ENCODE peak calls at places on chromosomes 16 and 17, in five cellular contexts. X, G, O, R and H are unnamed samples.

GRCh38 chr17:57552114-57552601 is 192.9 kb downstream of the CCDC182 start:
- DNase-seq in X (no peak), G (peak), O (no peak), R (no peak), H (peak)

GRCh38 chr17:76650505-76650904 is 6.9 kb upstream of the ST6GALNAC1 start:
- DNase-seq in X (no peak), G (no peak), O (no peak), R (no peak), H (no peak)

GRCh38 chr17:79646721-79647455 is 36.0 kb upstream of the RBFOX3 start:
- DNase-seq in X (peak), G (no peak), O (no peak), R (no peak), H (no peak)

GRCh38 chr17:58273453-58274104 is 7.2 kb downstream of the MPO start:
- DNase-seq in X (no peak), G (no peak), O (no peak), R (no peak), H (peak)

GRCh38 chr16:27849621-27850020 is 213.9 kb downstream of the GSG1L start:
- DNase-seq in X (no peak), G (no peak), O (no peak), R (no peak), H (no peak)

GRCh38 chr17:69593716-69594115 is 179.2 kb downstream of the MAP2K6 start:
- DNase-seq in X (no peak), G (no peak), O (no peak), R (no peak), H (no peak)

GRCh38 chr17:80195671-80196529 is 24.2 kb downstream of the SGSH start:
- DNase-seq in X (peak), G (peak), O (peak), R (no peak), H (peak)

GRCh38 chr16:31265329-31266245 is 5.8 kb downstream of the ITGAM start:
- DNase-seq in X (peak), G (no peak), O (peak), R (peak), H (peak)

GRCh38 chr16:24077989-24078388 is 178.1 kb upstream of the CACNG3 start:
- DNase-seq in X (no peak), G (no peak), O (no peak), R (no peak), H (no peak)

GRCh38 chr16:11101695-11102522 is 154.1 kb downstream of the SOCS1 start:
- DNase-seq in X (no peak), G (no peak), O (no peak), R (peak), H (no peak)

GRCh38 chr17:33628500-33629336 is 335.6 kb upstream of the ASIC2 start:
- DNase-seq in X (no peak), G (no peak), O (no peak), R (no peak), H (no peak)

GRCh38 chr16:84141143-84141670 is 3.8 kb downstream of the HSDL1 start:
- DNase-seq in X (no peak), G (no peak), O (no peak), R (no peak), H (no peak)

GRCh38 chr16:86953631-86954465 is 363.3 kb downstream of the C16orf95 start:
- DNase-seq in X (no peak), G (peak), O (no peak), R (no peak), H (no peak)

GRCh38 chr16:12771341-12771798 is 32.3 kb downstream of the CPPED1 start:
- DNase-seq in X (no peak), G (no peak), O (no peak), R (no peak), H (no peak)

GRCh38 chr17:79391376-79391775 is 219.5 kb downstream of the RBFOX3 start:
- DNase-seq in X (no peak), G (no peak), O (no peak), R (no peak), H (no peak)

GRCh38 chr17:57541049-57541448 is 204.1 kb downstream of the CCDC182 start:
- DNase-seq in X (no peak), G (no peak), O (no peak), R (no peak), H (no peak)

GRCh38 chr17:38869647-38870258 is at the start of gene LASP1:
- DNase-seq in X (peak), G (peak), O (peak), R (peak), H (peak)

GRCh38 chr17:38871992-38872605 is 2.2 kb downstream of the LASP1 start:
- DNase-seq in X (no peak), G (no peak), O (no peak), R (no peak), H (no peak)

GRCh38 chr17:38870259-38871165 is 654 bp downstream of the LASP1 start:
- DNase-seq in X (peak), G (peak), O (peak), R (peak), H (peak)

GRCh38 chr17:38872671-38873385 is 3.0 kb downstream of the LASP1 start:
- DNase-seq in X (no peak), G (no peak), O (no peak), R (no peak), H (no peak)

DNA sequence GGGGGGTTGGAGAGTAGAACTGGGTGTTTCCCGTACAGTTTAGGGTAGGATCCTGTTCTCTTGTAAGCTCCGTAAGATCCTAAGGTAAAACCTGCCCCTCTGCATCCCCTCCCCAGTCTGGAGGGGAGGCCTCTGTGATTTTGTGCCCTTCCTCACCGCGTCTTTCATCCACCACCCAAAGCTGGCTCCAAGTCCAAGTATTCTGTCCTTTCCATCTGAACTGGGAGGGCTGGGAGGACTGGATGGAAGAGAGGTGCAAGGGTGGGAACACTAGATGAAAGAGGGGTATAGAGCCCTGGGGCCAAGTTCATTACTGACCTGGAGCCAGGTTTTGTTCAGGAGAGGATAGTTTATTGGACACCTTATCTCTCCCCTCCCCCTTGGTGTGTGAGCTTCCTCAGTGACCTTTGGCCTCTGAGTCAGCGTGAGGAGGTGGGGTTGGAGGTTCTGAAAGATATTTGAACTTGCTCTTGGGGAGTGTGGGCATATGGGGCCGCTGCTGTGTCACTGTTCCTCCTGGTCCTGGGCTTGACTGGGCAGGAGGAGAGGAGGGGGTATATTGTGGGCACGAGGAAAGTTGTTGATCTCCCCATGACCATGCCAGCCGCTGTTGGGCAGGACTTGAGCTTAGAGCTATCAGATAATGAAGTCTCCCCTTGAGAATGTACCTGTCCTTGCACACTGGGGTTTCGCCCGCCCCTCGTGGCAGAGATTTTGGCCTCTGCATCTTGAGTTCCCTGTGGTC is 1.6 kb downstream of the LASP1 start:
- DNase-seq in X (peak), G (peak), O (peak), R (peak), H (peak)
- TF ChIP-seq CTCF in X (no peak), G (no peak), O (no peak), R (peak), H (peak)

GRCh38 chr16:67529639-67530012 is 997 bp downstream of the RIPOR1 start:
- DNase-seq in X (no peak), G (peak), O (no peak), R (no peak), H (no peak)

GRCh38 chr16:67526149-67526732 is 2.4 kb upstream of the RIPOR1 start:
- DNase-seq in X (no peak), G (no peak), O (no peak), R (peak), H (no peak)

GRCh38 chr16:67530013-67530939 is 1.6 kb downstream of the RIPOR1 start:
- DNase-seq in X (no peak), G (peak), O (peak), R (peak), H (peak)

GRCh38 chr16:67528870-67529638 is 425 bp downstream of the RIPOR1 start:
- DNase-seq in X (no peak), G (peak), O (peak), R (peak), H (peak)

GRCh38 chr16:67528222-67528869 is at the start of gene RIPOR1:
- DNase-seq in X (no peak), G (peak), O (no peak), R (no peak), H (peak)
- TF ChIP-seq CTCF in X (no peak), G (no peak), O (no peak), R (no peak), H (no peak)

DNA sequence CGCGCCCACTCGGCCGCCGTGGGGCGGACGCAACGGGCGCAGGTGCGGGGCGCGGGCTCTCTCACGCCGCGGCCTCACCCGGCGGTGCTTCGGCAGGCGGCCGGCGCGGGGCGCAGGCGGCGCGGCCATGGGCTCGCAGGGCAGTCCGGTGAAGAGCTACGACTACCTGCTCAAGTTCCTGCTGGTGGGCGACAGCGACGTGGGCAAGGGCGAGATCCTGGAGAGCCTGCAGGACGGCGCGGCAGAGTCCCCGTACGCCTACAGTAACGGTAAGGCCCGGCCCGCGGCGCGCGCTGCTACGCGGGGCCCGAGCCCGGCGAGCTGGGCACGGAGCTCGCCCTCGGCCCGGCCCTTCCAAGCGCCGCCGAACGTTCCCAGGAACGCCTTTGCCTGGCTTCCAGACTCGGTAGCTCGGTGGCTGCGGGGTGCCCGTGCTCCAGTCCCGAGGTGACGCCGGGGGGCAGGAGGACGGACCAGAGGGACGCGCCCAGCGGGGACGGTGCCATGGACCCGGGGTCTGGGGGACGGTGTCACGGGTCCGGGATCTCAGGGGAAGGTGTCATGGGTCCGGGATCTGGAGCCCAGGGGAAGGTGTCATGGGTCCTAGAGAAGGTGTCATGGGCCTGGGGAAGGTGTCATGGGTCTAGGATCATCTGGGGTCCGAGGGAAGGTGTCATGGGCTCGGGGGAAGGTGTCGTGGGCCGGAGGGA is 454 bp downstream of the RAB40C start:
- DNase-seq in X (no peak), G (peak), O (peak), R (peak), H (no peak)
- TF ChIP-seq CTCF in X (no peak), G (no peak), O (no peak), R (peak), H (peak)

DNA sequence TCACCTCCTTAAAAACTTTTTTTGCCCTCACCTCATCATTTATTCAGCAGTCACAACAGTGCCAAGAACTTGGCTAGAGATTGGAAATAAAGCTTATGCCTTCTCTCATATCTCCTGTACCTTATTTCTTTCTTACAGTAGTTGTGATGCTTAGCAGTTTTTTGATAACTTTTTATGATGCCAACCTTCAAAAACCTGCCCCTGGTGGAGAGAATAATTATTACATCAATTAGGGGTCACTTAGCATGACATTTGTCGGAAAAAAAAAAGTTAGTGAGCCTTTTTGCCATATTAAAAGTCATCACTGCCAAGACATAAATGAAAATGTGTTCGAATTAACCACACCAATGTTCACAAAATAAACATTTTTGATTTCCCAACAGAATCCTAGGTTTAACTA is 296.6 kb downstream of the WWOX start:
- DNase-seq in X (no peak), G (peak), O (peak), R (no peak), H (no peak)
- TF ChIP-seq CTCF in X (no peak), G (peak), O (no peak), R (no peak), H (no peak)